ENCODE peak calls at places on chromosomes 4 and X, in seven cellular contexts. One of them, this sample, is unnamed.

GRCh38 chr4:16967722-16968121 is 69.3 kb upstream of the LDB2 start:
- DNase-seq in WERI-Rb-1: no peak
- DNase-seq in COR-L47: no peak
- DNase-seq in H4: no peak
- DNase-seq in kidney tubule cell: no peak
- DNase-seq in activated CD4-positive, alpha-beta T cell treated with anti-CD3 and anti-CD28 coated beads for 36 hours: no peak
- DNase-seq in aorta: peak; percentile 76
- DNase-seq in this sample: no peak

GRCh38 chr4:30763337-30763736 is 43.2 kb downstream of the PCDH7 start:
- DNase-seq in WERI-Rb-1: no peak
- DNase-seq in H4: peak; percentile 39
- DNase-seq in kidney tubule cell: no peak
- DNase-seq in aorta: no peak
- DNase-seq in activated CD4-positive, alpha-beta T cell treated with anti-CD3 and anti-CD28 coated beads for 36 hours: no peak
- DNase-seq in COR-L47: no peak
- DNase-seq in this sample: no peak

GRCh38 chr4:66294626-66295025 is 624.3 kb upstream of the EPHA5 start:
- DNase-seq in WERI-Rb-1: no peak
- DNase-seq in COR-L47: no peak
- DNase-seq in activated CD4-positive, alpha-beta T cell treated with anti-CD3 and anti-CD28 coated beads for 36 hours: no peak
- DNase-seq in H4: peak; percentile 8
- DNase-seq in aorta: no peak
- DNase-seq in kidney tubule cell: peak; percentile 1
- DNase-seq in this sample: no peak

GRCh38 chr4:111136438-111136837 is 513.6 kb upstream of the PITX2 start:
- DNase-seq in aorta: no peak
- DNase-seq in kidney tubule cell: no peak
- DNase-seq in activated CD4-positive, alpha-beta T cell treated with anti-CD3 and anti-CD28 coated beads for 36 hours: no peak
- DNase-seq in COR-L47: peak; percentile 11
- DNase-seq in H4: peak; percentile 19
- DNase-seq in WERI-Rb-1: no peak
- DNase-seq in this sample: peak; percentile 45

GRCh38 chr4:21447320-21448055 is 501.1 kb downstream of the KCNIP4 start:
- DNase-seq in COR-L47: no peak
- DNase-seq in H4: peak; percentile 11
- DNase-seq in WERI-Rb-1: no peak
- DNase-seq in activated CD4-positive, alpha-beta T cell treated with anti-CD3 and anti-CD28 coated beads for 36 hours: no peak
- DNase-seq in aorta: no peak
- DNase-seq in kidney tubule cell: peak; percentile 87
- DNase-seq in this sample: no peak

GRCh38 chr4:83865417-83866150 is 329.7 kb downstream of the GPAT3 start:
- DNase-seq in H4: no peak
- DNase-seq in activated CD4-positive, alpha-beta T cell treated with anti-CD3 and anti-CD28 coated beads for 36 hours: no peak
- DNase-seq in aorta: no peak
- DNase-seq in WERI-Rb-1: no peak
- DNase-seq in kidney tubule cell: no peak
- DNase-seq in COR-L47: no peak
- DNase-seq in this sample: no peak

GRCh38 chr4:90317785-90318184 is 190.6 kb downstream of the CCSER1 start:
- DNase-seq in aorta: no peak
- DNase-seq in COR-L47: no peak
- DNase-seq in H4: peak; percentile 95
- DNase-seq in activated CD4-positive, alpha-beta T cell treated with anti-CD3 and anti-CD28 coated beads for 36 hours: no peak
- DNase-seq in kidney tubule cell: peak; percentile 63
- DNase-seq in WERI-Rb-1: no peak
- DNase-seq in this sample: peak; percentile 22

GRCh38 chrX:40008841-40009461 is 88.8 kb downstream of the BCOR start:
- DNase-seq in WERI-Rb-1: peak; percentile 93
- DNase-seq in H4: no peak
- DNase-seq in kidney tubule cell: peak; percentile 18
- DNase-seq in aorta: peak; percentile 77
- DNase-seq in activated CD4-positive, alpha-beta T cell treated with anti-CD3 and anti-CD28 coated beads for 36 hours: peak; percentile 63
- DNase-seq in COR-L47: no peak
- DNase-seq in this sample: peak; percentile 30

GRCh38 chrX:101223226-101223625 is 3.6 kb downstream of the DRP2 start:
- DNase-seq in activated CD4-positive, alpha-beta T cell treated with anti-CD3 and anti-CD28 coated beads for 36 hours: no peak
- DNase-seq in kidney tubule cell: no peak
- DNase-seq in WERI-Rb-1: no peak
- DNase-seq in COR-L47: no peak
- DNase-seq in H4: no peak
- DNase-seq in aorta: no peak
- DNase-seq in this sample: no peak

GRCh38 chr4:54842226-54843055 is 184.7 kb downstream of the KIT start:
- DNase-seq in COR-L47: no peak
- DNase-seq in H4: no peak
- DNase-seq in kidney tubule cell: no peak
- DNase-seq in aorta: no peak
- DNase-seq in WERI-Rb-1: no peak
- DNase-seq in activated CD4-positive, alpha-beta T cell treated with anti-CD3 and anti-CD28 coated beads for 36 hours: no peak
- DNase-seq in this sample: no peak

GRCh38 chr4:7753271-7753670 is 186.4 kb downstream of the AFAP1 start:
- DNase-seq in WERI-Rb-1: no peak
- DNase-seq in kidney tubule cell: peak; percentile 80
- DNase-seq in H4: no peak
- DNase-seq in COR-L47: no peak
- DNase-seq in activated CD4-positive, alpha-beta T cell treated with anti-CD3 and anti-CD28 coated beads for 36 hours: no peak
- DNase-seq in aorta: no peak
- DNase-seq in this sample: no peak

GRCh38 chr4:141131738-141132688 is 1.3 kb downstream of the RNF150 start:
- DNase-seq in kidney tubule cell: peak; percentile 2
- DNase-seq in aorta: peak; percentile 81
- DNase-seq in COR-L47: peak; percentile 19
- DNase-seq in activated CD4-positive, alpha-beta T cell treated with anti-CD3 and anti-CD28 coated beads for 36 hours: peak; percentile 16
- DNase-seq in H4: no peak
- DNase-seq in WERI-Rb-1: peak; percentile 51
- DNase-seq in this sample: peak; percentile 11

GRCh38 chrX:40083120-40083978 is 14.4 kb downstream of the BCOR start:
- DNase-seq in kidney tubule cell: peak; percentile 20
- DNase-seq in COR-L47: no peak
- DNase-seq in WERI-Rb-1: peak; percentile 23
- DNase-seq in H4: no peak
- DNase-seq in aorta: peak; percentile 81
- DNase-seq in activated CD4-positive, alpha-beta T cell treated with anti-CD3 and anti-CD28 coated beads for 36 hours: peak; percentile 46
- DNase-seq in this sample: no peak

GRCh38 chrX:149825424-149825823 is 43.7 kb downstream of the MAGEA9 start:
- DNase-seq in COR-L47: peak; percentile 9
- DNase-seq in WERI-Rb-1: peak; percentile 58
- DNase-seq in aorta: no peak
- DNase-seq in H4: no peak
- DNase-seq in activated CD4-positive, alpha-beta T cell treated with anti-CD3 and anti-CD28 coated beads for 36 hours: peak; percentile 72
- DNase-seq in kidney tubule cell: peak; percentile 26
- DNase-seq in this sample: peak; percentile 53

GRCh38 chrX:17608898-17609297 is 128.4 kb upstream of the SCML1 start:
- DNase-seq in activated CD4-positive, alpha-beta T cell treated with anti-CD3 and anti-CD28 coated beads for 36 hours: no peak
- DNase-seq in kidney tubule cell: peak; percentile 51
- DNase-seq in H4: peak; percentile 51
- DNase-seq in WERI-Rb-1: no peak
- DNase-seq in aorta: no peak
- DNase-seq in COR-L47: peak; percentile 67
- DNase-seq in this sample: no peak

GRCh38 chr4:183261953-183262775 is 57.9 kb downstream of the CLDN22 start:
- DNase-seq in WERI-Rb-1: peak; percentile 91
- DNase-seq in kidney tubule cell: peak; percentile 85
- DNase-seq in activated CD4-positive, alpha-beta T cell treated with anti-CD3 and anti-CD28 coated beads for 36 hours: peak; percentile 90
- DNase-seq in aorta: peak; percentile 88
- DNase-seq in H4: peak; percentile 75
- DNase-seq in COR-L47: peak; percentile 72
- DNase-seq in this sample: peak; percentile 89

GRCh38 chrX:10709276-10709675 is 88.9 kb upstream of the MID1 start:
- DNase-seq in COR-L47: no peak
- DNase-seq in WERI-Rb-1: no peak
- DNase-seq in H4: no peak
- DNase-seq in activated CD4-positive, alpha-beta T cell treated with anti-CD3 and anti-CD28 coated beads for 36 hours: no peak
- DNase-seq in kidney tubule cell: no peak
- DNase-seq in aorta: no peak
- DNase-seq in this sample: no peak

GRCh38 chr4:152310223-152310622 is 225.7 kb downstream of the FBXW7 start:
- DNase-seq in H4: peak; percentile 97
- DNase-seq in COR-L47: no peak
- DNase-seq in aorta: no peak
- DNase-seq in kidney tubule cell: peak; percentile 92
- DNase-seq in WERI-Rb-1: no peak
- DNase-seq in activated CD4-positive, alpha-beta T cell treated with anti-CD3 and anti-CD28 coated beads for 36 hours: no peak
- DNase-seq in this sample: no peak

GRCh38 chr4:3252831-3253641 is 4.1 kb downstream of the MSANTD1 start:
- DNase-seq in WERI-Rb-1: no peak
- DNase-seq in COR-L47: no peak
- DNase-seq in H4: no peak
- DNase-seq in kidney tubule cell: no peak
- DNase-seq in aorta: peak; percentile 75
- DNase-seq in activated CD4-positive, alpha-beta T cell treated with anti-CD3 and anti-CD28 coated beads for 36 hours: peak; percentile 1
- DNase-seq in this sample: no peak

GRCh38 chr4:118774989-118775388 is 60.9 kb downstream of the SEC24D start:
- DNase-seq in COR-L47: no peak
- DNase-seq in activated CD4-positive, alpha-beta T cell treated with anti-CD3 and anti-CD28 coated beads for 36 hours: no peak
- DNase-seq in H4: peak; percentile 37
- DNase-seq in aorta: no peak
- DNase-seq in WERI-Rb-1: no peak
- DNase-seq in kidney tubule cell: peak; percentile 54
- DNase-seq in this sample: no peak

GRCh38 chr4:122842984-122843531 is 16.4 kb downstream of the FGF2 start:
- DNase-seq in activated CD4-positive, alpha-beta T cell treated with anti-CD3 and anti-CD28 coated beads for 36 hours: no peak
- DNase-seq in H4: no peak
- DNase-seq in aorta: no peak
- DNase-seq in WERI-Rb-1: peak; percentile 59
- DNase-seq in COR-L47: no peak
- DNase-seq in kidney tubule cell: no peak
- DNase-seq in this sample: peak; percentile 76

GRCh38 chr4:7232061-7232616 is 39.8 kb downstream of the SORCS2 start:
- DNase-seq in aorta: no peak
- DNase-seq in COR-L47: no peak
- DNase-seq in WERI-Rb-1: no peak
- DNase-seq in activated CD4-positive, alpha-beta T cell treated with anti-CD3 and anti-CD28 coated beads for 36 hours: no peak
- DNase-seq in kidney tubule cell: no peak
- DNase-seq in H4: no peak
- DNase-seq in this sample: no peak

GRCh38 chr4:138222041-138222440 is 20.1 kb downstream of the SLC7A11 start:
- DNase-seq in WERI-Rb-1: peak; percentile 25
- DNase-seq in aorta: no peak
- DNase-seq in activated CD4-positive, alpha-beta T cell treated with anti-CD3 and anti-CD28 coated beads for 36 hours: no peak
- DNase-seq in COR-L47: no peak
- DNase-seq in H4: peak; percentile 75
- DNase-seq in kidney tubule cell: no peak
- DNase-seq in this sample: peak; percentile 96

GRCh38 chr4:2441393-2442174 is 22.8 kb downstream of the CFAP99 start:
- DNase-seq in H4: peak; percentile 81
- DNase-seq in COR-L47: peak; percentile 75
- DNase-seq in WERI-Rb-1: peak; percentile 97
- DNase-seq in kidney tubule cell: peak; percentile 65
- DNase-seq in activated CD4-positive, alpha-beta T cell treated with anti-CD3 and anti-CD28 coated beads for 36 hours: peak; percentile 91
- DNase-seq in aorta: no peak
- DNase-seq in this sample: peak; percentile 88

GRCh38 chr4:164571593-164572385 is 182.1 kb upstream of the SMIM31 start:
- DNase-seq in H4: no peak
- DNase-seq in COR-L47: no peak
- DNase-seq in activated CD4-positive, alpha-beta T cell treated with anti-CD3 and anti-CD28 coated beads for 36 hours: no peak
- DNase-seq in kidney tubule cell: peak; percentile 77
- DNase-seq in WERI-Rb-1: no peak
- DNase-seq in aorta: no peak
- DNase-seq in this sample: no peak

GRCh38 chr4:76526585-76526990 is 91.6 kb downstream of the SHROOM3 start:
- DNase-seq in COR-L47: peak; percentile 10
- DNase-seq in aorta: no peak
- DNase-seq in WERI-Rb-1: no peak
- DNase-seq in activated CD4-positive, alpha-beta T cell treated with anti-CD3 and anti-CD28 coated beads for 36 hours: no peak
- DNase-seq in H4: no peak
- DNase-seq in kidney tubule cell: peak; percentile 67
- DNase-seq in this sample: no peak

GRCh38 chrX:79081895-79082512 is 62.5 kb upstream of the GPR174 start:
- DNase-seq in activated CD4-positive, alpha-beta T cell treated with anti-CD3 and anti-CD28 coated beads for 36 hours: peak; percentile 29
- DNase-seq in aorta: no peak
- DNase-seq in kidney tubule cell: peak; percentile 51
- DNase-seq in H4: peak; percentile 27
- DNase-seq in COR-L47: no peak
- DNase-seq in WERI-Rb-1: no peak
- DNase-seq in this sample: peak; percentile 86

GRCh38 chrX:107483976-107484726 is 34.7 kb downstream of the FRMPD3 start:
- DNase-seq in H4: no peak
- DNase-seq in WERI-Rb-1: peak; percentile 88
- DNase-seq in activated CD4-positive, alpha-beta T cell treated with anti-CD3 and anti-CD28 coated beads for 36 hours: no peak
- DNase-seq in aorta: no peak
- DNase-seq in kidney tubule cell: no peak
- DNase-seq in COR-L47: no peak
- DNase-seq in this sample: peak; percentile 72

GRCh38 chrX:19824603-19825002 is 62.8 kb downstream of the SH3KBP1 start:
- DNase-seq in WERI-Rb-1: peak; percentile 79
- DNase-seq in H4: no peak
- DNase-seq in aorta: no peak
- DNase-seq in COR-L47: no peak
- DNase-seq in activated CD4-positive, alpha-beta T cell treated with anti-CD3 and anti-CD28 coated beads for 36 hours: peak; percentile 63
- DNase-seq in kidney tubule cell: peak; percentile 67
- DNase-seq in this sample: no peak

GRCh38 chrX:109440475-109440874 is 41.4 kb downstream of the GUCY2F start:
- DNase-seq in aorta: no peak
- DNase-seq in WERI-Rb-1: no peak
- DNase-seq in COR-L47: no peak
- DNase-seq in kidney tubule cell: no peak
- DNase-seq in activated CD4-positive, alpha-beta T cell treated with anti-CD3 and anti-CD28 coated beads for 36 hours: no peak
- DNase-seq in H4: no peak
- DNase-seq in this sample: peak; percentile 14

GRCh38 chr4:76872556-76872955 is 25.4 kb downstream of the SOWAHB start:
- DNase-seq in kidney tubule cell: no peak
- DNase-seq in H4: no peak
- DNase-seq in aorta: no peak
- DNase-seq in WERI-Rb-1: no peak
- DNase-seq in activated CD4-positive, alpha-beta T cell treated with anti-CD3 and anti-CD28 coated beads for 36 hours: no peak
- DNase-seq in COR-L47: no peak
- DNase-seq in this sample: no peak

GRCh38 chrX:71629467-71629866 is 11.2 kb upstream of the CXCR3 start:
- DNase-seq in H4: no peak
- DNase-seq in activated CD4-positive, alpha-beta T cell treated with anti-CD3 and anti-CD28 coated beads for 36 hours: no peak
- DNase-seq in aorta: no peak
- DNase-seq in COR-L47: no peak
- DNase-seq in kidney tubule cell: peak; percentile 28
- DNase-seq in WERI-Rb-1: no peak
- DNase-seq in this sample: no peak

GRCh38 chrX:114774691-114775090 is 190.8 kb downstream of the HTR2C start:
- DNase-seq in COR-L47: no peak
- DNase-seq in WERI-Rb-1: no peak
- DNase-seq in activated CD4-positive, alpha-beta T cell treated with anti-CD3 and anti-CD28 coated beads for 36 hours: no peak
- DNase-seq in kidney tubule cell: no peak
- DNase-seq in aorta: no peak
- DNase-seq in H4: no peak
- DNase-seq in this sample: peak; percentile 1

GRCh38 chrX:133402042-133402453 is 13.2 kb downstream of the GPC4 start:
- DNase-seq in WERI-Rb-1: no peak
- DNase-seq in kidney tubule cell: peak; percentile 40
- DNase-seq in activated CD4-positive, alpha-beta T cell treated with anti-CD3 and anti-CD28 coated beads for 36 hours: no peak
- DNase-seq in aorta: no peak
- DNase-seq in COR-L47: no peak
- DNase-seq in H4: peak; percentile 82
- DNase-seq in this sample: no peak

GRCh38 chrX:68834371-68835103 is 5.7 kb downstream of the EFNB1 start:
- DNase-seq in aorta: peak; percentile 72
- DNase-seq in activated CD4-positive, alpha-beta T cell treated with anti-CD3 and anti-CD28 coated beads for 36 hours: no peak
- DNase-seq in H4: no peak
- DNase-seq in COR-L47: no peak
- DNase-seq in WERI-Rb-1: no peak
- DNase-seq in kidney tubule cell: no peak
- DNase-seq in this sample: no peak

This sample was measured in A673.